ENCODE peak calls at places on chromosomes 13 and 19, in six cellular contexts. One of them, this sample, is unnamed.

GRCh38 chr19:35729021-35729420 is 11.2 kb downstream of the KMT2B start:
- DNase-seq in stimulated activated CD8-positive, alpha-beta memory T cell treated with anti-CD3 and anti-CD28 coated beads, Interleukin-2, amount 100 ng/mL, for 48 hours: no peak
- DNase-seq in GM06990: no peak
- DNase-seq in NCI-H460: no peak
- DNase-seq in LoVo: no peak
- DNase-seq in stimulated activated CD4-positive, alpha-beta T cell treated with anti-CD3 and anti-CD28 coated beads, TNF-alpha, amount 100 ng/mL, for 48 hours: no peak
- DNase-seq in this sample: no peak

GRCh38 chr19:35009424-35010415 is 9.6 kb downstream of the GRAMD1A start:
- DNase-seq in stimulated activated CD8-positive, alpha-beta memory T cell treated with anti-CD3 and anti-CD28 coated beads, Interleukin-2, amount 100 ng/mL, for 48 hours: no peak
- DNase-seq in GM06990: no peak
- DNase-seq in NCI-H460: no peak
- DNase-seq in LoVo: no peak
- DNase-seq in stimulated activated CD4-positive, alpha-beta T cell treated with anti-CD3 and anti-CD28 coated beads, TNF-alpha, amount 100 ng/mL, for 48 hours: no peak
- DNase-seq in this sample: no peak

GRCh38 chr13:99406799-99407201 is 94.5 kb upstream of the TM9SF2 start:
- DNase-seq in stimulated activated CD8-positive, alpha-beta memory T cell treated with anti-CD3 and anti-CD28 coated beads, Interleukin-2, amount 100 ng/mL, for 48 hours: no peak
- DNase-seq in GM06990: no peak
- DNase-seq in NCI-H460: no peak
- DNase-seq in LoVo: no peak
- DNase-seq in stimulated activated CD4-positive, alpha-beta T cell treated with anti-CD3 and anti-CD28 coated beads, TNF-alpha, amount 100 ng/mL, for 48 hours: no peak
- DNase-seq in this sample: no peak

GRCh38 chr13:101490400-101491015 is 38.0 kb downstream of the ITGBL1 start:
- DNase-seq in stimulated activated CD8-positive, alpha-beta memory T cell treated with anti-CD3 and anti-CD28 coated beads, Interleukin-2, amount 100 ng/mL, for 48 hours: no peak
- DNase-seq in GM06990: no peak
- DNase-seq in NCI-H460: no peak
- DNase-seq in LoVo: no peak
- DNase-seq in stimulated activated CD4-positive, alpha-beta T cell treated with anti-CD3 and anti-CD28 coated beads, TNF-alpha, amount 100 ng/mL, for 48 hours: no peak
- DNase-seq in this sample: no peak

GRCh38 chr13:98910501-98910951 is 67.3 kb downstream of the DOCK9 start:
- DNase-seq in stimulated activated CD8-positive, alpha-beta memory T cell treated with anti-CD3 and anti-CD28 coated beads, Interleukin-2, amount 100 ng/mL, for 48 hours: no peak
- DNase-seq in GM06990: peak
- DNase-seq in NCI-H460: peak
- DNase-seq in LoVo: no peak
- DNase-seq in stimulated activated CD4-positive, alpha-beta T cell treated with anti-CD3 and anti-CD28 coated beads, TNF-alpha, amount 100 ng/mL, for 48 hours: no peak
- DNase-seq in this sample: no peak

GRCh38 chr13:74135306-74136088 is 1.3 kb upstream of the KLF12 start:
- DNase-seq in stimulated activated CD8-positive, alpha-beta memory T cell treated with anti-CD3 and anti-CD28 coated beads, Interleukin-2, amount 100 ng/mL, for 48 hours: peak
- DNase-seq in GM06990: peak
- DNase-seq in NCI-H460: no peak
- DNase-seq in LoVo: peak
- DNase-seq in stimulated activated CD4-positive, alpha-beta T cell treated with anti-CD3 and anti-CD28 coated beads, TNF-alpha, amount 100 ng/mL, for 48 hours: peak
- DNase-seq in this sample: peak

GRCh38 chr13:29484796-29485195 is 110.7 kb downstream of the SLC7A1 start:
- DNase-seq in stimulated activated CD8-positive, alpha-beta memory T cell treated with anti-CD3 and anti-CD28 coated beads, Interleukin-2, amount 100 ng/mL, for 48 hours: no peak
- DNase-seq in GM06990: no peak
- DNase-seq in NCI-H460: no peak
- DNase-seq in LoVo: no peak
- DNase-seq in stimulated activated CD4-positive, alpha-beta T cell treated with anti-CD3 and anti-CD28 coated beads, TNF-alpha, amount 100 ng/mL, for 48 hours: no peak
- DNase-seq in this sample: no peak

GRCh38 chr13:103812966-103813365 is 746.7 kb upstream of the SLC10A2 start:
- DNase-seq in stimulated activated CD8-positive, alpha-beta memory T cell treated with anti-CD3 and anti-CD28 coated beads, Interleukin-2, amount 100 ng/mL, for 48 hours: no peak
- DNase-seq in GM06990: no peak
- DNase-seq in NCI-H460: no peak
- DNase-seq in LoVo: no peak
- DNase-seq in stimulated activated CD4-positive, alpha-beta T cell treated with anti-CD3 and anti-CD28 coated beads, TNF-alpha, amount 100 ng/mL, for 48 hours: no peak
- DNase-seq in this sample: no peak

GRCh38 chr13:30978981-30979956 is 46.8 kb downstream of the TEX26 start:
- DNase-seq in stimulated activated CD8-positive, alpha-beta memory T cell treated with anti-CD3 and anti-CD28 coated beads, Interleukin-2, amount 100 ng/mL, for 48 hours: peak
- DNase-seq in GM06990: peak
- DNase-seq in NCI-H460: peak
- DNase-seq in LoVo: no peak
- DNase-seq in stimulated activated CD4-positive, alpha-beta T cell treated with anti-CD3 and anti-CD28 coated beads, TNF-alpha, amount 100 ng/mL, for 48 hours: peak
- DNase-seq in this sample: peak

GRCh38 chr19:18715416-18715815 is 31.9 kb downstream of the CRTC1 start:
- DNase-seq in stimulated activated CD8-positive, alpha-beta memory T cell treated with anti-CD3 and anti-CD28 coated beads, Interleukin-2, amount 100 ng/mL, for 48 hours: no peak
- DNase-seq in GM06990: no peak
- DNase-seq in NCI-H460: no peak
- DNase-seq in LoVo: no peak
- DNase-seq in stimulated activated CD4-positive, alpha-beta T cell treated with anti-CD3 and anti-CD28 coated beads, TNF-alpha, amount 100 ng/mL, for 48 hours: no peak
- DNase-seq in this sample: no peak

GRCh38 chr19:47035127-47035494 is 13.3 kb downstream of the TMEM160 start:
- DNase-seq in stimulated activated CD8-positive, alpha-beta memory T cell treated with anti-CD3 and anti-CD28 coated beads, Interleukin-2, amount 100 ng/mL, for 48 hours: no peak
- DNase-seq in GM06990: no peak
- DNase-seq in NCI-H460: no peak
- DNase-seq in LoVo: peak
- DNase-seq in stimulated activated CD4-positive, alpha-beta T cell treated with anti-CD3 and anti-CD28 coated beads, TNF-alpha, amount 100 ng/mL, for 48 hours: peak
- DNase-seq in this sample: peak

GRCh38 chr19:7888145-7888825 is at the start of gene LRRC8E:
- DNase-seq in stimulated activated CD8-positive, alpha-beta memory T cell treated with anti-CD3 and anti-CD28 coated beads, Interleukin-2, amount 100 ng/mL, for 48 hours: peak
- DNase-seq in GM06990: no peak
- DNase-seq in NCI-H460: peak
- DNase-seq in LoVo: peak
- DNase-seq in stimulated activated CD4-positive, alpha-beta T cell treated with anti-CD3 and anti-CD28 coated beads, TNF-alpha, amount 100 ng/mL, for 48 hours: no peak
- DNase-seq in this sample: no peak

GRCh38 chr13:34822681-34823080 is 119.4 kb upstream of the NBEA start:
- DNase-seq in stimulated activated CD8-positive, alpha-beta memory T cell treated with anti-CD3 and anti-CD28 coated beads, Interleukin-2, amount 100 ng/mL, for 48 hours: no peak
- DNase-seq in GM06990: no peak
- DNase-seq in NCI-H460: no peak
- DNase-seq in LoVo: no peak
- DNase-seq in stimulated activated CD4-positive, alpha-beta T cell treated with anti-CD3 and anti-CD28 coated beads, TNF-alpha, amount 100 ng/mL, for 48 hours: no peak
- DNase-seq in this sample: no peak

GRCh38 chr19:11379857-11380350 is 4.2 kb downstream of the EPOR start:
- DNase-seq in stimulated activated CD8-positive, alpha-beta memory T cell treated with anti-CD3 and anti-CD28 coated beads, Interleukin-2, amount 100 ng/mL, for 48 hours: no peak
- DNase-seq in GM06990: no peak
- DNase-seq in NCI-H460: no peak
- DNase-seq in LoVo: no peak
- DNase-seq in stimulated activated CD4-positive, alpha-beta T cell treated with anti-CD3 and anti-CD28 coated beads, TNF-alpha, amount 100 ng/mL, for 48 hours: no peak
- DNase-seq in this sample: no peak